ENCODE peak calls at places on chromosomes 16 and 17, in six cellular contexts. O, C, E, P, N and F are unnamed samples.

GRCh38 chr17:4956493-4957061 is 5.7 kb downstream of the ENO3 start:
- DNase-seq in C (no peak), P (no peak), E (no peak), N (no peak), O (no peak), F (no peak)

GRCh38 chr17:70169707-70170597 is 620 bp downstream of the KCNJ2 start:
- DNase-seq in N (no peak), P (no peak), C (no peak), E (no peak), O (no peak), F (no peak)

GRCh38 chr16:27248036-27248435 is 20.5 kb downstream of the NSMCE1 start:
- DNase-seq in C (no peak), E (no peak), P (no peak), N (no peak), O (no peak), F (no peak)

GRCh38 chr17:57440522-57441269 is 184.4 kb downstream of the MSI2 start:
- DNase-seq in C (peak; percentile 80), O (peak; percentile 80), N (no peak), E (peak; percentile 81), P (peak; percentile 68), F (peak; percentile 66)

GRCh38 chr17:42702446-42702845 is 20.1 kb downstream of the CNTNAP1 start:
- DNase-seq in N (no peak), P (no peak), C (no peak), O (no peak), E (no peak), F (no peak)

GRCh38 chr17:71987634-71988033 is 133.2 kb upstream of the SOX9 start:
- DNase-seq in O (no peak), E (no peak), C (no peak), N (no peak), P (no peak), F (no peak)

GRCh38 chr16:88566158-88566557 is 4.0 kb upstream of the ZC3H18 start:
- DNase-seq in P (no peak), N (no peak), O (no peak), E (no peak), C (no peak), F (no peak)

GRCh38 chr16:74183601-74184365 is 112.8 kb upstream of the PSMD7 start:
- DNase-seq in C (no peak), E (no peak), N (no peak), P (no peak), O (no peak), F (no peak)

GRCh38 chr17:47692137-47692894 is 1.6 kb upstream of the TBKBP1 start:
- DNase-seq in O (no peak), E (no peak), P (no peak), C (no peak), N (no peak), F (no peak)

GRCh38 chr17:2179615-2180295 is 123.8 kb downstream of the SMG6 start:
- DNase-seq in C (no peak), O (peak; percentile 76), P (peak; percentile 60), N (peak; percentile 92), E (no peak), F (peak; percentile 73)

GRCh38 chr16:2167081-2167638 is 11.6 kb downstream of the TRAF7 start:
- DNase-seq in E (no peak), C (no peak), O (no peak), P (no peak), N (peak; percentile 69), F (no peak)

GRCh38 chr17:47231866-47232265 is 21.8 kb upstream of the ITGB3 start:
- DNase-seq in O (no peak), E (no peak), N (no peak), P (no peak), C (no peak), F (no peak)

DNA sequence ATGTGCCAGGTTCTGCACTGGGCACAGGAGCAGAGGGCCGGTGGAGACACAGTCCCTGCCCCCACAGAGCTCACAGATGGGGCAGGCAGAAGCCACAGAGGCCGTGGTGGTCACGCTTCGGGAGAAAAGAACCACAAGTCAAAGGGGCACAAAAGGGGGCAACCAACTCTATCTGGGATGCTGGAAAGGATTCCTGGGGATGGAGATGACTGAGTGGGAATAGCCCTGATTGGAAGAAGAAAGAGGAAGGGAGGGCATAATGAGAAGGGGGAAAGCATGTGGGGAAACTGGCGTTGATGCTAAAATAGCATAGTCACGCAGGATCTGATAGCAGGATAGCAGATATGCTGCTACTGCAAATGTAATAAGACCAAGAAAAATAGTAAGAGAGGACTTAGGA is 69.7 kb downstream of the VAT1L start:
- DNase-seq in O (no peak), P (no peak), C (no peak), E (no peak), N (no peak), F (no peak)
- H3K27me3 ChIP-seq in O (no peaks in the 10 kb centered on the region), P (no peaks in the 10 kb centered on the region), C (no peaks in the 10 kb centered on the region), E (no peaks in the 10 kb centered on the region), N (no peaks in the 10 kb centered on the region), F (no peaks in the 10 kb centered on the region)

GRCh38 chr17:7282752-7283321 is 1.3 kb downstream of the SLC2A4 start:
- DNase-seq in C (no peak), E (no peak), P (no peak), N (no peak), O (no peak), F (no peak)

GRCh38 chr17:7280519-7281073 is 922 bp upstream of the SLC2A4 start:
- DNase-seq in N (peak; percentile 87), E (peak; percentile 92), P (peak; percentile 33), O (peak; percentile 78), C (peak; percentile 95), F (peak; percentile 90)

GRCh38 chr17:7283471-7284216 is 2.1 kb downstream of the SLC2A4 start:
- DNase-seq in O (no peak), P (no peak), C (no peak), E (no peak), N (no peak), F (no peak)

GRCh38 chr17:7281074-7281952 is at the start of gene SLC2A4:
- DNase-seq in E (peak; percentile 99), N (peak; percentile 97), P (peak; percentile 78), O (peak; percentile 94), C (peak; percentile 93), F (peak; percentile 96)

DNA sequence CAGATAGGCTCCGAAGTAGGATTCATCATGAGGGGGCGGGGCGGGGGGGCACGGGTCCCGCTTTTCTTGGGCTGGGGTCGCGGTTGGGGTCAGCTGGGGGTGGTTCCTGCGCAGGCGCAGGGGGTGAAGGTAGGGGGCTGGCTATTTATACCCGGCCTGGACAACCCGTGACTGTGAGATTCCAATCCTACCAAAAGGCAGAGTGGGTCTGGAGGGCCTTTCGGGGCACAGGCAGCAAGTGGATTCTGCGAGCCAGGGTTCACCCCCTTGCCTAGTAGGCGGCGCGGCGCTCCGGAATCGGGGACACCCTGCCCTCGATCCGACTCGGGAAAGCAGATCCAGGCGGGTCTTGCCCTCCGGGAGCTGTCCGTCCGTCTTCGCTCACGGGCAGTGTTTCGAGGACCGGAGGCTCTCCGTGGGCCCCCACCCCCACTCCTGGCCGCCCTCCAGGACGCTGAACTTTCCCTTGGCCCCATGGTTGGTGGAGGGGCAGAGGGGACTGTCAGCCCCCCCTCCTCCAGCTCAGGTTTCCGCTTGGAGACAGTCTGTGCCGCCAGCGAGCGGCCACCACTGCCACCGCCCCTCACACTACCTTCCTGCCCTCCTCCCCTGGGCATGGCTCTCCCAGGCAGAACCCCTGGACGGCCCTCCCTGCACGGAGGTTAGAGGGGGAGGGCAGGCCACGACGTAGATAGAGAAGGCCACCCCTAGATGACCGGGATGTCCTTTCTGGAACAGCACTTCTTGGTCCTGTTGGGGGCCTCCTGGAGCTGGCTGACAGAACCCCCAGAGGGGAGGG is 634 bp downstream of the SLC2A4 start:
- DNase-seq in P (no peak), N (peak; percentile 57), C (peak; percentile 79), E (peak; percentile 35), O (no peak), F (no peak)
- H3K27me3 ChIP-seq in P (no peaks in the 10 kb centered on the region), N (no peaks in the 10 kb centered on the region), C (peaks cover 14% of the 10 kb centered on the region), E (no peaks in the 10 kb centered on the region), O (no peaks in the 10 kb centered on the region), F (no peaks in the 10 kb centered on the region)

DNA sequence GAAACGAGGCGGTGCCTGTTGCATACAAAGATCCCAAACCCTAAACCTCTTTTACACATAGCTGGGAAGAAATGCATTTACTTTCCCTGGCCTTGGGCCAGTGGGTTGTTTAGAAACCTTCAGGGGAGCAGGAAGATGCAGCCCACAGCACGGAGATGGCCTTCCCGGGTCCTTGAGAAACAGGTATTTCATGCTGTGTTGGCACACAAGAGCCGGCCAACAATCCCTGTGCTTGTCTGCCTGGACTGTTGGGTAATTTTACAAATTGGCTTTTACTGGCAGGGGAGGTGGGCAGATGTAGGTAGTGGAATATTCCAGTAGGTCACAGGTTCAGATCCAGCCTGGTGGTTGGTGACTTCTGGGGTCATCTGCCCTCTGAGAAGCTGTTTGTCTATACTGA is 148.0 kb downstream of the FOXL1 start:
- DNase-seq in C (peak; percentile 47), E (no peak), O (no peak), N (no peak), P (no peak), F (no peak)
- H3K27me3 ChIP-seq in C (no peaks in the 10 kb centered on the region), E (peaks cover 16% of the 10 kb centered on the region), O (peaks cover 9% of the 10 kb centered on the region), N (no peaks in the 10 kb centered on the region), P (no peaks in the 10 kb centered on the region), F (no peaks in the 10 kb centered on the region)

DNA sequence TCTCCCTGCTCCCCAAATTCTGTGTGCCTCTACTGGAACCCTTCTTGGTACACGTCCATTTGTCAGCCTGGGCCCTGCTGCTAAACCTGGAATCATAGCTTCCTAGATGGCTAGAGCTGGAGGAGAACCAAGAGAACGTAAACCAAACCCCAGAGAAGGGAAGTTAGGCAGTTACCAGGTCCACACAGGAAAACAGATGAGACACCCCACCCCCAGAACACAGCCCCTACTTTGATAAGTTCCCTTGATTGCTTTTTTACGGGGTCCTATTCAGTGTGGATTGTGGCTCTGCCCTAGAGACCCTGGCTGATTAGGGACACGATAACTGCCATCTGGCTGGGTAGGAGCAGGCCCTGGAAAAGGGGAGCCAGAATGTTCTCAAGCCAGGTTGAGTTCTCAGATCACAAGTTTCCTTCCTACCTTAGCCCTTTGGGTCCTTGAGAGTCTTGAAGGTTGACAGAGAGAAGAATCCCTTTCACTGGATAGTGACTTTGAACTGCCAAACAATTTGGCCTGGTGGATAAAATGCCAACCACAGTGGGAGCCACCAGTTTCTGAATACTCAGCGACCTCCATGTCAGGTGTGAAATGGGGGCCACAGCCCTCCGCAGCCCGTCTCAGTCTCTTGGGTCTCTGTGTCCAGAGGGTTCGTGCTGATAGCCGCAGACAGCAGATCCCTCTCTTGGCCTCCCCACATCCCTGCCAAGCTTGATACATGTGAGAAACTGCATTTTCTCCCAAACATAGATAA is 7.9 kb downstream of the TBX4 start:
- DNase-seq in C (no peak), O (no peak), N (no peak), P (no peak), E (no peak), F (no peak)
- H3K27me3 ChIP-seq in C (peaks cover 79% of the 10 kb centered on the region), O (no peaks in the 10 kb centered on the region), N (peaks cover 5% of the 10 kb centered on the region), P (peaks cover 24% of the 10 kb centered on the region), E (no peaks in the 10 kb centered on the region), F (no peaks in the 10 kb centered on the region)

GRCh38 chr17:63702223-63702577 is 2.3 kb upstream of the LIMD2 start:
- DNase-seq in C (peak; percentile 94), N (no peak), E (no peak), P (no peak), O (no peak), F (no peak)
- H3K27me3 ChIP-seq in C (no peaks in the 10 kb centered on the region), N (no peaks in the 10 kb centered on the region), E (no peaks in the 10 kb centered on the region), P (no peaks in the 10 kb centered on the region), O (no peaks in the 10 kb centered on the region), F (no peaks in the 10 kb centered on the region)

GRCh38 chr17:81805707-81806460 is 1.9 kb downstream of the GCGR start:
- DNase-seq in N (peak; percentile 45), O (no peak), P (no peak), C (no peak), E (no peak), F (no peak)
- H3K27me3 ChIP-seq in N (no peaks in the 10 kb centered on the region), O (peaks cover 75% of the 10 kb centered on the region), P (peaks cover 17% of the 10 kb centered on the region), C (peaks cover 58% of the 10 kb centered on the region), E (peaks cover 66% of the 10 kb centered on the region), F (peaks cover 36% of the 10 kb centered on the region)